ENCODE peak calls at places on chromosomes 3 and 15, in ten cellular contexts. L is activated T-cell treated with anti-CD3 and anti-CD28 coated beads, Interleukin-2, amount 50 U/mL, for 72 hours; M is HT1080; W is aorta; H is NCI-H774; Y is AML-193; I is fibroblast of pulmonary artery; B is Caco-2; F is mesothelial cell of epicardium; R is AG04450. Q is an unnamed sample.

GRCh38 chr15:85642693-85643058 is 152.0 kb downstream of the KLHL25 start:
- DNase-seq in L (no peak), M (no peak), W (peak), H (no peak), Y (no peak), I (peak), B (no peak), F (no peak), R (no peak), Q (no peak)

GRCh38 chr15:99732711-99733267 is 448 bp downstream of the LYSMD4 start:
- DNase-seq in L (no peak), M (no peak), W (peak), H (no peak), Y (peak), I (no peak), B (no peak), F (no peak), R (no peak), Q (peak)

GRCh38 chr3:39109086-39109485 is 1.6 kb downstream of the TTC21A start:
- DNase-seq in L (no peak), M (no peak), W (no peak), H (no peak), Y (no peak), I (no peak), B (no peak), F (no peak), R (no peak), Q (no peak)

GRCh38 chr3:66705071-66705470 is 204.2 kb upstream of the LRIG1 start:
- DNase-seq in L (no peak), M (no peak), W (no peak), H (no peak), Y (no peak), I (no peak), B (no peak), F (no peak), R (no peak), Q (no peak)

GRCh38 chr3:178618907-178619306 is 82.7 kb downstream of the KCNMB2 start:
- DNase-seq in L (no peak), M (no peak), W (no peak), H (no peak), Y (no peak), I (no peak), B (no peak), F (no peak), R (no peak), Q (no peak)

GRCh38 chr3:71244153-71245051 is 339.1 kb downstream of the FOXP1 start:
- DNase-seq in L (no peak), M (peak), W (peak), H (no peak), Y (no peak), I (peak), B (no peak), F (no peak), R (no peak), Q (no peak)

GRCh38 chr3:72487946-72488735 is 360.1 kb downstream of the SHQ1 start:
- DNase-seq in L (no peak), M (no peak), W (no peak), H (no peak), Y (no peak), I (peak), B (no peak), F (no peak), R (no peak), Q (no peak)

GRCh38 chr15:63041982-63042878 is at the start of gene TPM1:
- DNase-seq in L (peak), M (peak), W (peak), H (no peak), Y (no peak), I (peak), B (peak), F (peak), R (peak), Q (peak)

GRCh38 chr3:43048470-43048869 is 57.4 kb downstream of the POMGNT2 start:
- DNase-seq in L (no peak), M (no peak), W (no peak), H (no peak), Y (no peak), I (no peak), B (no peak), F (no peak), R (no peak), Q (no peak)

GRCh38 chr15:80176443-80176842 is 23.6 kb downstream of the FAH start:
- DNase-seq in L (no peak), M (no peak), W (no peak), H (no peak), Y (no peak), I (no peak), B (no peak), F (no peak), R (no peak), Q (no peak)

GRCh38 chr3:16332904-16333426 is 68.0 kb downstream of the OXNAD1 start:
- DNase-seq in L (no peak), M (no peak), W (no peak), H (no peak), Y (no peak), I (peak), B (peak), F (no peak), R (no peak), Q (no peak)

GRCh38 chr15:69126054-69126469 is 34.4 kb upstream of the GLCE start:
- DNase-seq in L (no peak), M (no peak), W (no peak), H (no peak), Y (peak), I (peak), B (peak), F (no peak), R (peak), Q (no peak)

GRCh38 chr15:58473720-58474119 is 41.9 kb downstream of the LIPC start:
- DNase-seq in L (no peak), M (peak), W (no peak), H (no peak), Y (no peak), I (peak), B (no peak), F (no peak), R (peak), Q (no peak)

GRCh38 chr15:69906256-69907185 is 191.2 kb downstream of the TLE3 start:
- DNase-seq in L (no peak), M (no peak), W (no peak), H (no peak), Y (no peak), I (no peak), B (no peak), F (no peak), R (no peak), Q (no peak)

GRCh38 chr15:82543155-82543554 is 2.9 kb upstream of the RPS17 start:
- DNase-seq in L (no peak), M (no peak), W (no peak), H (no peak), Y (no peak), I (peak), B (no peak), F (no peak), R (peak), Q (peak)

GRCh38 chr3:195613468-195614069 is 29.8 kb upstream of the APOD start:
- DNase-seq in L (no peak), M (peak), W (no peak), H (no peak), Y (no peak), I (no peak), B (no peak), F (no peak), R (no peak), Q (peak)

GRCh38 chr3:124701687-124702086 is 28.6 kb upstream of the UMPS start:
- DNase-seq in L (no peak), M (peak), W (no peak), H (no peak), Y (no peak), I (peak), B (no peak), F (no peak), R (peak), Q (no peak)

GRCh38 chr15:52095597-52096262 is 16.8 kb downstream of the BCL2L10 start:
- DNase-seq in L (no peak), M (no peak), W (no peak), H (no peak), Y (no peak), I (peak), B (no peak), F (no peak), R (peak), Q (no peak)

GRCh38 chr3:72960812-72961518 is 35.6 kb upstream of the PPP4R2 start:
- DNase-seq in L (peak), M (no peak), W (peak), H (no peak), Y (no peak), I (peak), B (no peak), F (no peak), R (peak), Q (no peak)

GRCh38 chr3:10192953-10193691 is 28.4 kb downstream of the IRAK2 start:
- DNase-seq in L (peak), M (peak), W (peak), H (no peak), Y (no peak), I (peak), B (no peak), F (no peak), R (peak), Q (peak)

GRCh38 chr15:66702770-66703539 is 919 bp downstream of the SMAD6 start:
- DNase-seq in L (peak), M (no peak), W (no peak), H (no peak), Y (no peak), I (no peak), B (peak), F (no peak), R (no peak), Q (no peak)

GRCh38 chr3:98556164-98557130 is 24.7 kb downstream of the GPR15 start:
- DNase-seq in L (peak), M (no peak), W (no peak), H (no peak), Y (peak), I (no peak), B (no peak), F (no peak), R (no peak), Q (no peak)

GRCh38 chr3:136070953-136071949 is 105.7 kb downstream of the PPP2R3A start:
- DNase-seq in L (no peak), M (peak), W (peak), H (no peak), Y (peak), I (peak), B (peak), F (no peak), R (no peak), Q (no peak)

GRCh38 chr3:50165388-50166308 is 10.5 kb downstream of the SEMA3F start:
- DNase-seq in L (no peak), M (no peak), W (peak), H (no peak), Y (no peak), I (peak), B (no peak), F (no peak), R (no peak), Q (no peak)

GRCh38 chr15:52115598-52116427 is 3.2 kb upstream of the BCL2L10 start:
- DNase-seq in L (no peak), M (no peak), W (no peak), H (no peak), Y (no peak), I (no peak), B (no peak), F (no peak), R (no peak), Q (no peak)

GRCh38 chr3:58539636-58540035 is 2.6 kb upstream of the ACOX2 start:
- DNase-seq in L (no peak), M (peak), W (no peak), H (no peak), Y (no peak), I (no peak), B (no peak), F (no peak), R (no peak), Q (no peak)

GRCh38 chr3:18194431-18194830 is 230.7 kb downstream of the SATB1 start:
- DNase-seq in L (no peak), M (peak), W (no peak), H (no peak), Y (no peak), I (peak), B (no peak), F (no peak), R (no peak), Q (no peak)

GRCh38 chr3:101676765-101677435 is at the start of gene ZBTB11:
- DNase-seq in L (peak), M (peak), W (peak), H (no peak), Y (no peak), I (peak), B (peak), F (peak), R (peak), Q (peak)

GRCh38 chr3:138234401-138235179 is 47.5 kb downstream of the ARMC8 start:
- DNase-seq in L (no peak), M (peak), W (no peak), H (no peak), Y (no peak), I (no peak), B (no peak), F (no peak), R (peak), Q (no peak)

GRCh38 chr15:64155802-64156651 is 4.5 kb downstream of the SNX22 start:
- DNase-seq in L (no peak), M (no peak), W (no peak), H (no peak), Y (no peak), I (no peak), B (no peak), F (no peak), R (no peak), Q (no peak)

GRCh38 chr3:153783804-153784203 is 337.4 kb upstream of the ARHGEF26 start:
- DNase-seq in L (no peak), M (no peak), W (no peak), H (no peak), Y (no peak), I (peak), B (no peak), F (no peak), R (no peak), Q (no peak)

GRCh38 chr3:72345980-72346379 is 502.3 kb downstream of the SHQ1 start:
- DNase-seq in L (no peak), M (no peak), W (no peak), H (no peak), Y (no peak), I (no peak), B (no peak), F (no peak), R (no peak), Q (no peak)

GRCh38 chr3:78801923-78802587 is 965.7 kb downstream of the ROBO1 start:
- DNase-seq in L (no peak), M (no peak), W (no peak), H (no peak), Y (no peak), I (no peak), B (no peak), F (no peak), R (no peak), Q (no peak)

GRCh38 chr3:107450254-107450653 is 72.5 kb upstream of the BBX start:
- DNase-seq in L (peak), M (peak), W (no peak), H (no peak), Y (no peak), I (no peak), B (no peak), F (no peak), R (no peak), Q (no peak)

GRCh38 chr15:41647269-41647668 is 12.9 kb upstream of the MGA start:
- DNase-seq in L (no peak), M (no peak), W (no peak), H (no peak), Y (peak), I (no peak), B (no peak), F (no peak), R (no peak), Q (no peak)

GRCh38 chr3:179811321-179812095 is 158.7 kb downstream of the USP13 start:
- DNase-seq in L (peak), M (peak), W (no peak), H (peak), Y (peak), I (peak), B (peak), F (no peak), R (peak), Q (peak)

GRCh38 chr3:82978368-82978767 is 1216.9 kb upstream of the GBE1 start:
- DNase-seq in L (no peak), M (no peak), W (no peak), H (no peak), Y (no peak), I (no peak), B (no peak), F (no peak), R (no peak), Q (no peak)

GRCh38 chr15:81666828-81667227 is 292.8 kb upstream of the TMC3 start:
- DNase-seq in L (no peak), M (no peak), W (no peak), H (no peak), Y (no peak), I (no peak), B (no peak), F (no peak), R (no peak), Q (no peak)

GRCh38 chr3:13015286-13016082 is 57.7 kb downstream of the IQSEC1 start:
- DNase-seq in L (peak), M (no peak), W (peak), H (no peak), Y (no peak), I (no peak), B (no peak), F (no peak), R (no peak), Q (no peak)

GRCh38 chr3:135905058-135905724 is 60.3 kb upstream of the PPP2R3A start:
- DNase-seq in L (no peak), M (peak), W (no peak), H (no peak), Y (no peak), I (peak), B (peak), F (no peak), R (no peak), Q (no peak)